ENCODE peak calls at places on chromosome 16, in nine cellular contexts. V, E, M, Z, N, H, T, L and U are unnamed samples.
A peak's percentile ranks its signal among the peaks of the same experiment; 100 is the strongest.

GRCh38 chr16:50666658-50667496 is 14.2 kb downstream of the SNX20 start:
- DNase-seq in V (no peak), E (peak; percentile 80), M (no peak), Z (peak; percentile 24), N (no peak), H (no peak), T (no peak), L (peak; percentile 72), U (no peak)

GRCh38 chr16:15996432-15997109 is 47.2 kb downstream of the ABCC1 start:
- DNase-seq in V (no peak), E (no peak), M (no peak), Z (no peak), N (peak; percentile 95), H (no peak), T (peak; percentile 46), L (no peak), U (peak; percentile 78)

GRCh38 chr16:75931043-75931442 is 204.8 kb upstream of the CPHXL start:
- DNase-seq in V (no peak), E (no peak), M (no peak), Z (no peak), N (peak; percentile 96), H (no peak), T (peak; percentile 83), L (no peak), U (no peak)

GRCh38 chr16:29024280-29024679 is 39.4 kb downstream of the LAT start:
- DNase-seq in V (no peak), E (no peak), M (no peak), Z (no peak), N (no peak), H (no peak), T (no peak), L (no peak), U (no peak)

GRCh38 chr16:88505405-88506082 is 52.5 kb downstream of the ZFPM1 start:
- DNase-seq in V (peak; percentile 43), E (no peak), M (no peak), Z (peak; percentile 37), N (no peak), H (peak; percentile 92), T (peak; percentile 78), L (peak; percentile 71), U (no peak)

GRCh38 chr16:64356267-64356666 is 765.6 kb downstream of the CDH11 start:
- DNase-seq in V (no peak), E (no peak), M (no peak), Z (no peak), N (peak; percentile 84), H (no peak), T (peak; percentile 52), L (no peak), U (no peak)

GRCh38 chr16:69378036-69378435 is 7.8 kb downstream of the TERF2 start:
- DNase-seq in V (no peak), E (no peak), M (no peak), Z (no peak), N (no peak), H (no peak), T (no peak), L (no peak), U (no peak)

GRCh38 chr16:69276143-69277115 is 34.7 kb upstream of the VPS4A start:
- DNase-seq in V (no peak), E (no peak), M (no peak), Z (no peak), N (peak; percentile 93), H (no peak), T (peak; percentile 81), L (no peak), U (no peak)

GRCh38 chr16:87198881-87199280 is 118.3 kb downstream of the C16orf95 start:
- DNase-seq in V (no peak), E (no peak), M (no peak), Z (no peak), N (no peak), H (no peak), T (no peak), L (no peak), U (no peak)

GRCh38 chr16:89221604-89222003 is 4.1 kb downstream of the ZNF778 start:
- DNase-seq in V (no peak), E (no peak), M (no peak), Z (no peak), N (no peak), H (no peak), T (no peak), L (no peak), U (no peak)

GRCh38 chr16:73019456-73020362 is 28.2 kb downstream of the ZFHX3 start:
- DNase-seq in V (no peak), E (no peak), M (no peak), Z (no peak), N (no peak), H (no peak), T (peak; percentile 81), L (no peak), U (peak; percentile 29)

GRCh38 chr16:59593256-59593655 is 859.1 kb upstream of the GOT2 start:
- DNase-seq in V (no peak), E (no peak), M (no peak), Z (no peak), N (peak; percentile 94), H (no peak), T (no peak), L (no peak), U (no peak)

GRCh38 chr16:65644821-65645220 is 523.0 kb upstream of the CDH11 start:
- DNase-seq in V (no peak), E (no peak), M (no peak), Z (no peak), N (no peak), H (no peak), T (no peak), L (no peak), U (no peak)

GRCh38 chr16:11603331-11603750 is 16.6 kb upstream of the LITAF start:
- DNase-seq in V (no peak), E (no peak), M (no peak), Z (no peak), N (no peak), H (no peak), T (no peak), L (no peak), U (no peak)

GRCh38 chr16:3173892-3174617 is 13.9 kb upstream of the OR1F1 start:
- DNase-seq in V (no peak), E (peak; percentile 46), M (no peak), Z (no peak), N (no peak), H (no peak), T (peak; percentile 68), L (peak; percentile 60), U (no peak)

GRCh38 chr16:19678804-19679203 is 39.2 kb downstream of the KNOP1 start:
- DNase-seq in V (no peak), E (no peak), M (no peak), Z (no peak), N (no peak), H (no peak), T (no peak), L (no peak), U (no peak)

GRCh38 chr16:85360323-85361277 is 248.3 kb upstream of the CIBAR2 start:
- DNase-seq in V (no peak), E (no peak), M (no peak), Z (no peak), N (no peak), H (peak; percentile 93), T (no peak), L (no peak), U (no peak)

GRCh38 chr16:28925386-28926228 is 569 bp upstream of the RABEP2 start:
- DNase-seq in V (peak; percentile 66), E (peak; percentile 83), M (peak; percentile 59), Z (peak; percentile 60), N (peak; percentile 54), H (peak; percentile 69), T (peak; percentile 80), L (peak; percentile 88), U (no peak)

GRCh38 chr16:85029981-85030381 is 2.4 kb downstream of the KIAA0513 start:
- DNase-seq in V (no peak), E (no peak), M (no peak), Z (no peak), N (no peak), H (no peak), T (no peak), L (no peak), U (no peak)

GRCh38 chr16:64345142-64345541 is 776.7 kb downstream of the CDH11 start:
- DNase-seq in V (no peak), E (no peak), M (no peak), Z (no peak), N (no peak), H (no peak), T (no peak), L (no peak), U (no peak)

GRCh38 chr16:17921357-17921978 is 415.1 kb downstream of the NPIPA8 start:
- DNase-seq in V (peak; percentile 44), E (peak; percentile 17), M (no peak), Z (peak; percentile 4), N (no peak), H (no peak), T (peak; percentile 0), L (peak; percentile 70), U (no peak)

GRCh38 chr16:86818701-86819522 is 240.6 kb downstream of the FOXL1 start:
- DNase-seq in V (no peak), E (no peak), M (no peak), Z (no peak), N (no peak), H (no peak), T (no peak), L (no peak), U (no peak)

GRCh38 chr16:85928411-85928820 is 29.5 kb downstream of the IRF8 start:
- DNase-seq in V (no peak), E (no peak), M (peak; percentile 41), Z (no peak), N (no peak), H (peak; percentile 77), T (no peak), L (no peak), U (no peak)

GRCh38 chr16:23959801-23960072 is 124.0 kb downstream of the PRKCB start:
- DNase-seq in V (no peak), E (no peak), M (no peak), Z (no peak), N (no peak), H (no peak), T (no peak), L (no peak), U (no peak)